ENCODE peak calls at places on chromosomes 11 and 22, in seven cellular contexts. C is cerebellar cortex; I is T-helper 2 cell; H is HFFc6; G is posterior vena cava; A is mesothelial cell of epicardium; D is activated CD4-positive, CD25-positive, alpha-beta regulatory T cell. R is an unnamed sample.

GRCh38 chr11:78099671-78100070 is 20.0 kb upstream of the NDUFC2 start:
- DNase-seq in A (no peak), C (peak; percentile 38), H (no peak), I (no peak), D (no peak), G (no peak), R (no peak)

GRCh38 chr11:112511906-112512305 is 251.2 kb upstream of the PLET1 start:
- DNase-seq in A (no peak), D (no peak), G (no peak), C (no peak), H (no peak), I (no peak), R (no peak)

GRCh38 chr22:18068381-18068988 is 9.3 kb upstream of the PEX26 start:
- DNase-seq in D (no peak), A (no peak), I (no peak), C (no peak), H (peak; percentile 12), G (peak; percentile 53), R (no peak)

GRCh38 chr11:68601147-68601546 is 83.2 kb upstream of the GAL start:
- DNase-seq in A (no peak), D (no peak), C (no peak), H (no peak), G (no peak), I (no peak), R (no peak)

GRCh38 chr11:77455740-77456139 is 18.2 kb downstream of the PAK1 start:
- DNase-seq in G (no peak), A (no peak), I (no peak), C (no peak), D (no peak), H (no peak), R (no peak)

GRCh38 chr11:97136067-97136466 is 746.3 kb downstream of the JRKL start:
- DNase-seq in A (no peak), H (no peak), C (no peak), I (no peak), G (no peak), D (no peak), R (no peak)

GRCh38 chr11:112727341-112727841 is 233.8 kb upstream of the NCAM1 start:
- DNase-seq in C (no peak), D (no peak), H (no peak), G (no peak), I (no peak), A (no peak), R (no peak)

GRCh38 chr11:117950999-117951961 is 22.1 kb upstream of the TMPRSS13 start:
- DNase-seq in H (no peak), I (peak; percentile 92), C (no peak), D (no peak), G (no peak), A (no peak), R (no peak)

GRCh38 chr22:44586337-44586990 is 88.4 kb upstream of the RTL6 start:
- DNase-seq in I (no peak), D (no peak), C (no peak), A (no peak), H (no peak), G (peak; percentile 48), R (no peak)

GRCh38 chr22:26589845-26590524 is at the start of gene TPST2:
- DNase-seq in C (peak; percentile 65), H (peak; percentile 28), I (peak; percentile 77), D (peak; percentile 64), A (peak; percentile 85), G (peak; percentile 94), R (peak; percentile 37)

GRCh38 chr11:112004389-112004788 is 20.8 kb upstream of the DLAT start:
- DNase-seq in A (no peak), I (peak; percentile 43), C (no peak), H (no peak), G (no peak), D (no peak), R (no peak)

GRCh38 chr11:61174275-61174674 is 13.0 kb upstream of the VPS37C start:
- DNase-seq in I (no peak), D (no peak), H (no peak), C (no peak), A (no peak), G (no peak), R (no peak)

GRCh38 chr22:19756288-19757128 is 4.1 kb upstream of the TBX1 start:
- DNase-seq in G (no peak), D (peak; percentile 60), A (peak; percentile 70), C (peak; percentile 40), I (peak; percentile 62), H (no peak), R (no peak)

GRCh38 chr11:28759311-28759710 is 651.1 kb downstream of the METTL15 start:
- DNase-seq in H (no peak), C (no peak), D (no peak), G (no peak), A (no peak), I (no peak), R (no peak)

GRCh38 chr22:46039531-46039930 is 62.6 kb upstream of the WNT7B start:
- DNase-seq in I (no peak), A (no peak), H (no peak), C (no peak), G (no peak), D (no peak), R (no peak)

GRCh38 chr22:21663738-21664137 is 2.1 kb upstream of the PPIL2 start:
- DNase-seq in G (no peak), H (no peak), D (no peak), I (no peak), A (no peak), C (no peak), R (no peak)

GRCh38 chr11:47340980-47341775 is 11.3 kb downstream of the MYBPC3 start:
- DNase-seq in C (no peak), D (no peak), G (no peak), I (no peak), A (no peak), H (no peak), R (no peak)

GRCh38 chr11:131815631-131816030 is 445.2 kb downstream of the NTM start:
- DNase-seq in H (no peak), I (no peak), G (no peak), A (no peak), D (no peak), C (no peak), R (no peak)

GRCh38 chr11:135027461-135027860 is 615.4 kb upstream of the B3GAT1 start:
- DNase-seq in H (no peak), C (no peak), I (peak; percentile 38), A (peak; percentile 78), G (no peak), D (no peak), R (no peak)

GRCh38 chr11:2664331-2664730 is 35.5 kb downstream of the KCNQ1OT1 start:
- DNase-seq in I (no peak), A (no peak), C (no peak), D (no peak), G (peak; percentile 37), H (no peak), R (no peak)

GRCh38 chr11:15968461-15969130 is 387.8 kb downstream of the SOX6 start:
- DNase-seq in H (no peak), C (no peak), A (no peak), D (no peak), G (no peak), I (no peak), R (no peak)

GRCh38 chr11:118609380-118610219 is 2.2 kb downstream of the PHLDB1 start:
- DNase-seq in I (peak; percentile 23), G (peak; percentile 77), C (no peak), A (no peak), D (no peak), H (peak; percentile 30), R (no peak)

GRCh38 chr11:114395776-114396175 is 4.5 kb downstream of the C11orf71 start:
- DNase-seq in D (no peak), C (no peak), A (no peak), H (no peak), G (no peak), I (no peak), R (no peak)

GRCh38 chr11:93895106-93895862 is 44.9 kb upstream of the VSTM5 start:
- DNase-seq in C (peak; percentile 70), D (no peak), G (no peak), H (peak; percentile 65), I (peak; percentile 15), A (no peak), R (no peak)

GRCh38 chr22:37354271-37355069 is 72.2 kb downstream of the CYTH4 start:
- DNase-seq in D (no peak), I (no peak), A (no peak), C (no peak), H (no peak), G (no peak), R (no peak)

GRCh38 chr22:41905411-41906202 is 9.3 kb downstream of the SHISA8 start:
- DNase-seq in D (no peak), I (no peak), G (no peak), C (no peak), H (no peak), A (no peak), R (no peak)

GRCh38 chr22:36578619-36579018 is 49.7 kb upstream of the EIF3D start:
- DNase-seq in D (no peak), I (no peak), A (no peak), G (peak; percentile 45), C (no peak), H (no peak), R (no peak)

GRCh38 chr22:50280022-50280707 is 10.0 kb upstream of the MAPK11 start:
- DNase-seq in G (no peak), A (no peak), I (no peak), D (no peak), H (no peak), C (no peak), R (no peak)